ENCODE peak calls at places on chromosomes 3 and 15, in ten cellular contexts. One of them, this sample, is unnamed. For H3K9me3, the result is how much of the 10 kb centered on the place peaks cover.

GRCh38 chr3:58658508-58658907 is 8.1 kb downstream of the FAM3D start:
- DNase-seq in sigmoid colon: peak
- DNase-seq in ovary: no peak
- DNase-seq in adrenal gland: no peak
- DNase-seq in HepG2: no peak
- DNase-seq in GM12878: no peak
- DNase-seq in breast epithelium: no peak
- DNase-seq in tibial nerve: no peak
- DNase-seq in heart left ventricle: no peak
- DNase-seq in A549: no peak
- DNase-seq in this sample: no peak

GRCh38 chr15:100861511-100861991 is 18.1 kb upstream of the ALDH1A3 start:
- DNase-seq in HepG2: no peak
- DNase-seq in A549: no peak
- DNase-seq in breast epithelium: peak
- DNase-seq in adrenal gland: no peak
- DNase-seq in ovary: no peak
- DNase-seq in GM12878: no peak
- DNase-seq in heart left ventricle: peak
- DNase-seq in tibial nerve: peak
- DNase-seq in sigmoid colon: peak
- DNase-seq in this sample: no peak

GRCh38 chr3:142734834-142735233 is 11.0 kb downstream of the TRPC1 start:
- DNase-seq in tibial nerve: no peak
- DNase-seq in sigmoid colon: no peak
- DNase-seq in ovary: no peak
- DNase-seq in GM12878: no peak
- DNase-seq in heart left ventricle: no peak
- DNase-seq in breast epithelium: no peak
- DNase-seq in A549: no peak
- DNase-seq in HepG2: no peak
- DNase-seq in adrenal gland: no peak
- DNase-seq in this sample: no peak

GRCh38 chr15:58314593-58315216 is 117.1 kb upstream of the LIPC start:
- DNase-seq in adrenal gland: no peak
- DNase-seq in sigmoid colon: no peak
- DNase-seq in GM12878: no peak
- DNase-seq in heart left ventricle: no peak
- DNase-seq in breast epithelium: no peak
- DNase-seq in A549: no peak
- DNase-seq in tibial nerve: no peak
- DNase-seq in ovary: no peak
- DNase-seq in HepG2: no peak
- DNase-seq in this sample: no peak

GRCh38 chr3:114746502-114746901 is 400.6 kb downstream of the ZBTB20 start:
- DNase-seq in ovary: no peak
- DNase-seq in breast epithelium: no peak
- DNase-seq in sigmoid colon: no peak
- DNase-seq in GM12878: no peak
- DNase-seq in A549: peak
- DNase-seq in adrenal gland: no peak
- DNase-seq in tibial nerve: no peak
- DNase-seq in HepG2: no peak
- DNase-seq in heart left ventricle: no peak
- DNase-seq in this sample: no peak

GRCh38 chr3:9041626-9042025 is 78.4 kb upstream of the RAD18 start:
- DNase-seq in adrenal gland: no peak
- DNase-seq in breast epithelium: no peak
- DNase-seq in tibial nerve: no peak
- DNase-seq in A549: no peak
- DNase-seq in GM12878: no peak
- DNase-seq in ovary: no peak
- DNase-seq in HepG2: no peak
- DNase-seq in sigmoid colon: no peak
- DNase-seq in heart left ventricle: no peak
- DNase-seq in this sample: no peak

GRCh38 chr15:99628374-99629001 is 62.7 kb downstream of the MEF2A start:
- DNase-seq in GM12878: no peak
- DNase-seq in breast epithelium: no peak
- DNase-seq in HepG2: peak
- DNase-seq in heart left ventricle: no peak
- DNase-seq in tibial nerve: no peak
- DNase-seq in ovary: no peak
- DNase-seq in A549: peak
- DNase-seq in adrenal gland: no peak
- DNase-seq in sigmoid colon: no peak
- DNase-seq in this sample: no peak

GRCh38 chr3:14353486-14353885 is 48.9 kb upstream of the SLC6A6 start:
- DNase-seq in heart left ventricle: no peak
- DNase-seq in GM12878: no peak
- DNase-seq in tibial nerve: no peak
- DNase-seq in adrenal gland: no peak
- DNase-seq in HepG2: no peak
- DNase-seq in A549: no peak
- DNase-seq in sigmoid colon: no peak
- DNase-seq in breast epithelium: no peak
- DNase-seq in ovary: no peak
- DNase-seq in this sample: no peak

GRCh38 chr3:104629038-104629437 is 737.7 kb upstream of the ALCAM start:
- DNase-seq in GM12878: no peak
- DNase-seq in HepG2: no peak
- DNase-seq in ovary: no peak
- DNase-seq in heart left ventricle: no peak
- DNase-seq in adrenal gland: no peak
- DNase-seq in tibial nerve: no peak
- DNase-seq in breast epithelium: no peak
- DNase-seq in A549: no peak
- DNase-seq in sigmoid colon: no peak
- DNase-seq in this sample: no peak

GRCh38 chr15:67920524-67921240 is 80.8 kb upstream of the RNU6-1 start:
- DNase-seq in adrenal gland: no peak
- DNase-seq in heart left ventricle: no peak
- DNase-seq in A549: no peak
- DNase-seq in ovary: no peak
- DNase-seq in HepG2: no peak
- DNase-seq in GM12878: no peak
- DNase-seq in sigmoid colon: no peak
- DNase-seq in breast epithelium: no peak
- DNase-seq in tibial nerve: no peak
- DNase-seq in this sample: no peak

GRCh38 chr15:98745650-98746374 is 97.5 kb downstream of the IGF1R start:
- DNase-seq in heart left ventricle: no peak
- DNase-seq in A549: no peak
- DNase-seq in tibial nerve: no peak
- DNase-seq in breast epithelium: no peak
- DNase-seq in adrenal gland: no peak
- DNase-seq in ovary: no peak
- DNase-seq in HepG2: no peak
- DNase-seq in sigmoid colon: no peak
- DNase-seq in GM12878: no peak
- DNase-seq in this sample: no peak

DNA sequence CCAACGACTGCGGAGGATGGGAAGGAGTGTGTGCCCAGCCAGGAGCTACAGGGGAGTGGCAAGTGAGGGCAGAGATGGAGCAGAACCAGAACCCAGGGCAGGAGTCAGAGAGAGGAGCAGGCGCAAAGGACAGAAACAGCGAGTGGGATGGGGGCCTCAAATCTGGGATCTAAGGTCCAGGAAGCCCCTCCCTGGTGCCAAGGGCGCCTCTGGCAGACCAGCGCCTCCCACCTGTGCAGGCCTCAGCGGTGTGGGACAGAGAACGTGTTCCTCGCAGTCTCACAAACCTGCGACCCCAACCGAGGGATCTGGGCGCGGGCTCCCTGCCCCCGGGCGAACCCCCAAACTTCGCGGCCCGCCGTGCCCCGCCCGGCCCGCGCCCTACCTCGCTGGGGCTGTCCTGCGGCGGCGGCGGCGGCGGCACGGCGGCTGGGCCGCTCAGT is 292 bp downstream of the PCBP4 start:
- DNase-seq in GM12878: no peak
- DNase-seq in HepG2: no peak
- DNase-seq in A549: no peak
- DNase-seq in ovary: no peak
- DNase-seq in adrenal gland: no peak
- DNase-seq in breast epithelium: no peak
- DNase-seq in sigmoid colon: no peak
- DNase-seq in heart left ventricle: no peak
- DNase-seq in tibial nerve: no peak
- DNase-seq in this sample: no peak
- TF ChIP-seq POLR2A in GM12878: no peak
- TF ChIP-seq POLR2A in HepG2: peak
- TF ChIP-seq POLR2A in A549: no peak
- TF ChIP-seq POLR2A in ovary: no peak
- TF ChIP-seq POLR2A in adrenal gland: no peak
- TF ChIP-seq POLR2A in breast epithelium: no peak
- TF ChIP-seq POLR2A in sigmoid colon: no peak
- TF ChIP-seq POLR2A in heart left ventricle: peak
- TF ChIP-seq POLR2A in tibial nerve: peak
- TF ChIP-seq POLR2A in this sample: no peak

DNA sequence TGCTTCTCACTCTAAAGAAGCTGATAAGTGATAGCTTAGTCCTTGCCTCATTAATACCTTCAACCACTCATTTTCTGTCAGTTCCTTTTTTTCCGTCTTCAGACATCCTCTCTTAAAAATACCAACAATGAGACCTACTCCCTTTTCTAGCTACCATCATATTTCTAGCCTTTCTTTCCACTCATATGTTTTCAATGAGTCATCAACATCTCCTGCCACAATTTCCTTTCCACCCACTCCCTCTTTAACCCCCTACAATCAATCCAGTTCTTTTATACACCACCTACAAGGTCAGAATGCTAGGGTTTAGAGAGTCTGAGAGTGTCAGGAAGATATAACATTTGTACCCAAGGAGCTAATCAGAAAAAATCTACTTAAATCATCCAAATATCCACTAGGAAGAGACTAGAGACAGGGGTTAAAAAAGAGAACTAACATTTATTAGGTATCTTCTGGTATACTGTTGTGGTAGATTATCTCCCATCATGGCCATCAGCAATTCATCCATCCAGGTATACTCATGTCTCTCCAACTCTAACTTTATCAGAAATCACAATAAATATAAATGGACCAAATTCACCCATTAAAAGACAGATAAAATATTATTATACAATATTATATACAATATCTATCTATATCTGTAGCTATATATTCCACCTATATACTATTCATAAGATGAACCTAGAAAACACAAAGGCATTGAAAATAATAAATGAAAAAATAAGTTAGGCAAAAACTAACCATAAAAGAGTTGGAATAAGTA is 42.5 kb downstream of the MYLK start:
- DNase-seq in sigmoid colon: no peak
- DNase-seq in GM12878: no peak
- DNase-seq in tibial nerve: no peak
- DNase-seq in breast epithelium: no peak
- DNase-seq in HepG2: no peak
- DNase-seq in A549: no peak
- DNase-seq in heart left ventricle: no peak
- DNase-seq in adrenal gland: no peak
- DNase-seq in ovary: no peak
- DNase-seq in this sample: no peak
- H3K9me3 ChIP-seq in sigmoid colon: under half
- H3K9me3 ChIP-seq in GM12878: under half
- H3K9me3 ChIP-seq in tibial nerve: under half
- H3K9me3 ChIP-seq in breast epithelium: under half
- H3K9me3 ChIP-seq in HepG2: under half
- H3K9me3 ChIP-seq in A549: under half
- H3K9me3 ChIP-seq in heart left ventricle: under half
- H3K9me3 ChIP-seq in adrenal gland: under half
- H3K9me3 ChIP-seq in ovary: under half
- H3K9me3 ChIP-seq in this sample: under half

GRCh38 chr15:51283026-51283425 is 55.4 kb downstream of the CYP19A1 start:
- DNase-seq in adrenal gland: no peak
- DNase-seq in GM12878: peak
- DNase-seq in A549: no peak
- DNase-seq in heart left ventricle: no peak
- DNase-seq in tibial nerve: no peak
- DNase-seq in HepG2: no peak
- DNase-seq in ovary: no peak
- DNase-seq in breast epithelium: no peak
- DNase-seq in sigmoid colon: no peak
- DNase-seq in this sample: no peak

GRCh38 chr15:51280838-51281237 is 57.6 kb downstream of the CYP19A1 start:
- DNase-seq in HepG2: no peak
- DNase-seq in adrenal gland: no peak
- DNase-seq in tibial nerve: no peak
- DNase-seq in sigmoid colon: no peak
- DNase-seq in breast epithelium: no peak
- DNase-seq in GM12878: no peak
- DNase-seq in A549: no peak
- DNase-seq in ovary: no peak
- DNase-seq in heart left ventricle: no peak
- DNase-seq in this sample: no peak

GRCh38 chr15:51274956-51275355 is 63.4 kb downstream of the CYP19A1 start:
- DNase-seq in tibial nerve: no peak
- DNase-seq in ovary: no peak
- DNase-seq in A549: no peak
- DNase-seq in breast epithelium: no peak
- DNase-seq in adrenal gland: no peak
- DNase-seq in GM12878: no peak
- DNase-seq in sigmoid colon: no peak
- DNase-seq in HepG2: no peak
- DNase-seq in heart left ventricle: no peak
- DNase-seq in this sample: no peak

GRCh38 chr15:51281368-51281967 is 56.9 kb downstream of the CYP19A1 start:
- DNase-seq in adrenal gland: peak
- DNase-seq in A549: peak
- DNase-seq in ovary: peak
- DNase-seq in HepG2: peak
- DNase-seq in breast epithelium: no peak
- DNase-seq in heart left ventricle: peak
- DNase-seq in GM12878: no peak
- DNase-seq in tibial nerve: peak
- DNase-seq in sigmoid colon: peak
- DNase-seq in this sample: no peak

GRCh38 chr15:51277085-51277484 is 61.3 kb downstream of the CYP19A1 start:
- DNase-seq in tibial nerve: no peak
- DNase-seq in sigmoid colon: no peak
- DNase-seq in ovary: no peak
- DNase-seq in HepG2: no peak
- DNase-seq in adrenal gland: no peak
- DNase-seq in GM12878: no peak
- DNase-seq in breast epithelium: no peak
- DNase-seq in heart left ventricle: no peak
- DNase-seq in A549: no peak
- DNase-seq in this sample: no peak
- TF ChIP-seq POLR2A in tibial nerve: no peak
- TF ChIP-seq POLR2A in sigmoid colon: no peak
- TF ChIP-seq POLR2A in ovary: no peak
- TF ChIP-seq POLR2A in HepG2: no peak
- TF ChIP-seq POLR2A in adrenal gland: no peak
- TF ChIP-seq POLR2A in GM12878: no peak
- TF ChIP-seq POLR2A in breast epithelium: no peak
- TF ChIP-seq POLR2A in heart left ventricle: no peak
- TF ChIP-seq POLR2A in A549: no peak
- TF ChIP-seq POLR2A in this sample: no peak

DNA sequence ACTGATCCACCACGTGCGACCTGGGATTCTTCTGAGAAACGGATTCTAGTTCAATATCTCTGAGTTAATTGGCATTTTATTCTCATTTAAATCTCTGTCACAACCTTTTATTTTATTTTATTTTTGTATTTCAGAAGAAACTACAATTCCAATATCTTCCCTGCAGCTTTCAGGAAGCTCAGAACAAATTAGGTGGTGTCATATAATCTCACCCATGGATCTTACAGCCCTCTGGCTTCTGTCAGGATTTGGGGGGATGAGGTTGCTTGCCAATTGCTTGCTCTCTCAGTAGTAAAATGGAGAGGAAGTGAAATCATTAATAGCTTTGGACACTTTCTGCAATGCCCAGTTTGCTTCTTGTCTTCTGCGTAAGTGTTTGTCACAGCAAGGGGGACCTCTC is 205.4 kb downstream of the TLE3 start:
- DNase-seq in adrenal gland: no peak
- DNase-seq in sigmoid colon: no peak
- DNase-seq in HepG2: no peak
- DNase-seq in breast epithelium: no peak
- DNase-seq in ovary: no peak
- DNase-seq in tibial nerve: no peak
- DNase-seq in heart left ventricle: no peak
- DNase-seq in GM12878: no peak
- DNase-seq in A549: no peak
- DNase-seq in this sample: no peak
- H3K9me3 ChIP-seq in adrenal gland: under half
- H3K9me3 ChIP-seq in sigmoid colon: under half
- H3K9me3 ChIP-seq in HepG2: under half
- H3K9me3 ChIP-seq in breast epithelium: under half
- H3K9me3 ChIP-seq in ovary: under half
- H3K9me3 ChIP-seq in tibial nerve: under half
- H3K9me3 ChIP-seq in heart left ventricle: under half
- H3K9me3 ChIP-seq in GM12878: under half
- H3K9me3 ChIP-seq in A549: under half
- H3K9me3 ChIP-seq in this sample: under half

This sample was measured in uterus.